ENCODE peak calls at places on chromosome 12, in four cellular contexts. K is pancreas, V is kidney, D is upper lobe of right lung. U is an unnamed sample. For H3K4me1, the result is how much of the 10 kb centered on the place peaks cover.

GRCh38 chr12:89874146-89874545 is 165.5 kb upstream of the ATP2B1 start:
- DNase-seq in K (no peak), V (no peak), D (no peak), U (no peak)

GRCh38 chr12:127270193-127270592 is 996.8 kb upstream of the TMEM132C start:
- DNase-seq in K (no peak), V (no peak), D (no peak), U (no peak)

GRCh38 chr12:6951551-6952120 is 480 bp downstream of the PTPN6 start:
- DNase-seq in K (peak), V (peak), D (no peak), U (no peak)

GRCh38 chr12:118972982-118973381 is 8.4 kb upstream of the SRRM4 start:
- DNase-seq in K (no peak), V (no peak), D (no peak), U (no peak)

GRCh38 chr12:53061404-53062010 is 11.6 kb downstream of the TNS2 start:
- DNase-seq in K (peak), V (peak), D (peak), U (peak)

GRCh38 chr12:26896913-26897312 is 40.9 kb downstream of the INTS13 start:
- DNase-seq in K (no peak), V (no peak), D (no peak), U (no peak)

GRCh38 chr12:96876966-96877365 is 30.1 kb upstream of the NEDD1 start:
- DNase-seq in K (no peak), V (no peak), D (no peak), U (no peak)

GRCh38 chr12:22287776-22288621 is 46.5 kb downstream of the ST8SIA1 start:
- DNase-seq in K (no peak), V (no peak), D (no peak), U (no peak)

GRCh38 chr12:38342444-38342843 is 25.9 kb downstream of the ALG10B start:
- DNase-seq in K (no peak), V (no peak), D (no peak), U (no peak)

GRCh38 chr12:91555981-91556380 is 373.4 kb upstream of the DCN start:
- DNase-seq in K (no peak), V (no peak), D (no peak), U (no peak)

GRCh38 chr12:127245009-127245408 is 1022.0 kb upstream of the TMEM132C start:
- DNase-seq in K (no peak), V (no peak), D (no peak), U (no peak)

GRCh38 chr12:24014240-24014639 is 64.8 kb upstream of the SOX5 start:
- DNase-seq in K (no peak), V (no peak), D (no peak), U (no peak)

GRCh38 chr12:57611116-57611809 is at the start of gene ARHGEF25:
- DNase-seq in K (peak), V (peak), D (no peak), U (peak)

GRCh38 chr12:132108211-132108832 is 35.8 kb downstream of the DDX51 start:
- DNase-seq in K (no peak), V (no peak), D (no peak), U (no peak)

GRCh38 chr12:57388425-57388824 is 42.4 kb downstream of the R3HDM2 start:
- DNase-seq in K (no peak), V (no peak), D (no peak), U (no peak)

GRCh38 chr12:60100852-60101251 is 505.0 kb downstream of the SLC16A7 start:
- DNase-seq in K (no peak), V (no peak), D (no peak), U (no peak)

DNA sequence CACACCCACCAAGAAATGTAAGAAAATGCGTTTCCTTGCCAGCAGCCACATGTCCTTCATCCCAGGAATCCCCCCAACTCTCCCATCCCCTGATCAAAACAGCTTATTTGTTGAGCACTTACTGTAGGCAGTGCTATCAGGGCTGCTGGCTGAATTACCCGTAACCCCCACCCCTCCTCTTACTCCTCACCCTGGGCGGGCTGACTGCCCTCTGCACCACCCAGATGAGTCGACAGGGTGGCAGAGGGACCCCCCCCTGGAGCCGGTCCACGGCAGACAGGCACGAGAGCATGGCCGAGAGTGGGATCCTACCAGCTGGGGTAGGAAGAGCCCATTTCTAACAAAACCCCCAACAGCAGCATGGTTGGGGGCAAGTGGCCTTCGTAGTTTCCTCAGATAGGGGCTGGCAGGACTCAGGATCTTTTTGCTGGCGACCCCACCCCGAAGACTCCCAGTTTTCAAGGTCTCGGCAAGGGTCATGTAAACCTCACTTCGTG is 1.1 kb upstream of the RHOF start:
- DNase-seq in K (peak), V (peak), D (peak), U (no peak)
- H3K4me3 ChIP-seq in K (peak), V (peak), D (peak), U (peak)

GRCh38 chr12:79932393-79932792 is 2.5 kb downstream of the PPP1R12A start:
- DNase-seq in K (no peak), V (no peak), D (no peak), U (no peak)
- H3K4me1 ChIP-seq in K (under half), V (under half), D (under half), U (under half)

DNA sequence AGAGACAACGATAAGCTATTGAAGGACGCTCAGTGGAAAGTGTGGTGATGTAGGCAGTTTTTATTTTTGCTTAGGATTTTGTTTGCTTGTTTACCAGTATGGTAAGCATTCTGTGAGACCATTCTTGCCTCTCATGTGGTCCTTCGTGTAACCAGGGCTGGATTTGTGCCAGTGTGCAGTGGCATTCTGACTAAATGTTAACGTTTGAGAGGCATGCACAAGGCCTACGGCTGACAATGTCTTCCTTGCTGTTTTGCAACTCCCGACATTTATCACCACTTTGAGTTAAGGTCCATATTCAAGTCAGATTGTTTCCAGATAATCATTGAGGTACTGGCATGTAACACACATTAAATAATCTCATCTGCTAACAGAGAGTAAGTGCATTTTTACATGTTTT is 102.3 kb upstream of the BCAT1 start:
- DNase-seq in K (no peak), V (no peak), D (no peak), U (no peak)
- H3K4me3 ChIP-seq in K (no peak), V (no peak), D (no peak), U (no peak)

DNA sequence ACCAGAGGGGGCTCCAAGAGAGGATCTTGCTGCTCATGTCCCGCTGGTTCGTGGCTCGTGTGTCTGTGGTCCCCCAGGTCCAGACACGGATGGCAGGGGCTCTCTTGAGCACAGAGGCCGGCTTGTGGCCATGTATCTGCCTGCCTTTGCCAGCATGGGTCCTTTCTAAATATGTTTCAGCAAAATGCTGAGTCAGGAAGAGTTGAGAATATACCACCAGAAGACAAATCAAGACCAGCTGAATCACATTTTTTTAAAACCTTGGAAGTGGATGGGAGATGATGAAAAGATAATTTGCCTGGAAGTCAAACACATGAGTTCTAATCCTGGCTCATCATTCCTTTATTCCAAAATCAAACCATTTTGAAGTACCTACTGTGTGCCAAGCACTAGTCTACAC is 58.0 kb downstream of the NUAK1 start:
- DNase-seq in K (no peak), V (no peak), D (no peak), U (no peak)
- H3K4me1 ChIP-seq in K (under half), V (under half), D (under half), U (under half)

DNA sequence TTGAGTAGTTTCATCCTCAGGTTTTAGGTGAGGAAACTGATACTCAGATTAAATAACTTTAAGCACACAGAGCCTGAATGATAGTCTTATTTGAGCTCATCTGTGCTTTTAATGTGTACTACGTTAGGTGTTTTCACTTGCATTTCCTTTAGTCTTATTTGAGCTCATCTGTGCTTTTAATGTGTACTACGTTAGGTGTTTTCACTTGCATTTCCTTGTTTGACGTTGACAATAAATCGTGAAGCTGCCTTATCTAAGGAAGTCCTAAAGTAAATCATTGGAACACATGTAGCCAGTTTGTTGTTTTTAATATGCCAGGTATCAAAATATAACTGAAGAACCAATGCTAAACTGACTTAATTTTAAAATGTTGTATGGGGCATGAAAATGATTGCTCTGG is 2.0 kb downstream of the RAP1B start:
- DNase-seq in K (no peak), V (no peak), D (no peak), U (no peak)
- H3K4me3 ChIP-seq in K (peak), V (peak), D (peak), U (peak)

GRCh38 chr12:122838841-122839240 is 3.6 kb downstream of the HIP1R start:
- DNase-seq in K (no peak), V (no peak), D (no peak), U (no peak)
- H3K4me1 ChIP-seq in K (half or more), V (half or more), D (under half), U (under half)

U was measured in ascending aorta.